ENCODE peak calls at places on chromosomes 11 and 22, in ten cellular contexts. T is ovary; B is right atrium auricular region; K is kidney; Z is prostate gland; Q is heart left ventricle; H is CD8-positive, alpha-beta T cell; S is suprapubic skin; V is A549; R is heart right ventricle. W is an unnamed sample.

GRCh38 chr11:6576471-6577373 is 26.7 kb downstream of the RRP8 start:
- DNase-seq in B (no peak), Q (no peak), V (no peak), S (no peak), T (peak), R (no peak), K (no peak), H (no peak), Z (no peak), W (no peak)

GRCh38 chr11:33701831-33702230 is 1.2 kb upstream of the C11orf91 start:
- DNase-seq in K (no peak), S (no peak), Z (no peak), B (no peak), T (no peak), V (peak), H (no peak), R (no peak), Q (peak), W (no peak)

GRCh38 chr22:20573830-20574615 is 66.6 kb downstream of the MED15 start:
- DNase-seq in H (no peak), S (no peak), B (no peak), Q (no peak), R (no peak), T (peak), V (no peak), K (no peak), Z (no peak), W (no peak)

GRCh38 chr22:42320463-42321416 is 50.3 kb upstream of the TCF20 start:
- DNase-seq in R (no peak), Z (no peak), V (no peak), K (no peak), T (no peak), B (no peak), H (no peak), S (no peak), Q (no peak), W (no peak)

GRCh38 chr22:20808844-20809243 is 34.9 kb downstream of the SERPIND1 start:
- DNase-seq in V (no peak), Z (no peak), K (no peak), H (no peak), Q (no peak), S (peak), B (no peak), R (no peak), T (no peak), W (no peak)

GRCh38 chr22:23718371-23719165 is 27.8 kb downstream of the RGL4 start:
- DNase-seq in K (no peak), R (no peak), V (peak), Q (no peak), T (no peak), H (no peak), B (no peak), Z (no peak), S (no peak), W (no peak)

GRCh38 chr11:8784936-8785335 is 102.3 kb downstream of the RPL27A start:
- DNase-seq in Z (no peak), H (no peak), B (no peak), R (no peak), V (no peak), S (no peak), Q (no peak), T (no peak), K (no peak), W (no peak)

GRCh38 chr11:8366316-8366715 is 102.6 kb upstream of the LMO1 start:
- DNase-seq in Q (no peak), T (no peak), B (no peak), H (no peak), K (no peak), Z (no peak), V (no peak), R (no peak), S (no peak), W (no peak)

GRCh38 chr22:39214006-39214382 is 30.8 kb downstream of the PDGFB start:
- DNase-seq in K (no peak), B (no peak), H (no peak), R (no peak), Q (no peak), S (peak), Z (no peak), V (no peak), T (no peak), W (no peak)

GRCh38 chr11:111954154-111954553 is 17.0 kb downstream of the DIXDC1 start:
- DNase-seq in V (no peak), Q (no peak), R (no peak), T (no peak), H (no peak), K (no peak), Z (no peak), B (peak), S (no peak), W (no peak)

GRCh38 chr11:48096588-48097525 is 116.5 kb downstream of the PTPRJ start:
- DNase-seq in K (no peak), T (no peak), S (no peak), R (no peak), H (no peak), Z (no peak), V (no peak), Q (no peak), B (peak), W (no peak)

GRCh38 chr22:46002757-46003270 is 25.9 kb upstream of the WNT7B start:
- DNase-seq in H (no peak), S (peak), Q (peak), B (no peak), T (no peak), V (no peak), Z (no peak), R (no peak), K (peak), W (peak)

GRCh38 chr22:44365196-44365802 is 52.5 kb upstream of the SHISAL1 start:
- DNase-seq in V (no peak), B (no peak), Q (peak), S (no peak), K (peak), H (no peak), T (peak), Z (no peak), R (peak), W (no peak)

GRCh38 chr11:46249103-46249942 is 28.1 kb upstream of the CREB3L1 start:
- DNase-seq in K (no peak), V (no peak), Q (no peak), S (no peak), Z (no peak), B (no peak), T (no peak), H (no peak), R (no peak), W (no peak)
- H3K27ac ChIP-seq in K (no peak), V (peak), Q (no peak), S (no peak), Z (no peak), B (no peak), T (no peak), H (no peak), R (no peak), W (no peak)

GRCh38 chr22:31871475-31871874 is 72.9 kb upstream of the YWHAH start:
- DNase-seq in R (no peak), B (no peak), V (no peak), H (no peak), Q (no peak), Z (no peak), T (no peak), K (no peak), S (no peak), W (no peak)

GRCh38 chr22:31874821-31875220 is 69.5 kb upstream of the YWHAH start:
- DNase-seq in S (no peak), V (no peak), Q (no peak), B (no peak), K (no peak), Z (no peak), H (no peak), R (no peak), T (no peak), W (no peak)

GRCh38 chr22:31867386-31868153 is 76.8 kb upstream of the YWHAH start:
- DNase-seq in H (no peak), Z (no peak), Q (no peak), K (no peak), R (no peak), B (no peak), T (no peak), V (no peak), S (no peak), W (no peak)

GRCh38 chr22:31872209-31872608 is 72.1 kb upstream of the YWHAH start:
- DNase-seq in Q (no peak), Z (no peak), T (no peak), S (no peak), R (no peak), B (no peak), K (no peak), V (peak), H (no peak), W (no peak)

DNA sequence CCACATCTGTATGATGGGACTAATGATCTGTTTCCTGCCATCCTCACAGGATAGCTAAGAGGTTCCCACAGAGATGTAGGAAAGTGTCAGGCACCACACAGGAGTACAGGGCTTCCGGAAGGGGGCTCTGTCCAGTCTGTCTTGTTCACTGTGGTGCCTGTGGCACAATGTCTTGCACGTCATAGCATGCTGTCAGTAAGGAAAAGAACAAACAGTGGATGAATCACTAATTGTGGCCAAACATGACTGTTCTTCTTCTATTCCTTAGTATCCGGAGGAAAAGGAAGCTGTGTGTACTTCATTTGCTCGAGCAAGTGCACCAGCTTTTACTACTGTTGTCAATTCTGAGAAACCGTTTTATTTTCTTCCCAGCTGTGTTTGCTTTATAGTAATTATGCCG is 73.4 kb upstream of the YWHAH start:
- DNase-seq in B (no peak), T (no peak), H (no peak), Q (no peak), K (no peak), R (no peak), V (peak), S (no peak), Z (peak), W (no peak)
- TF ChIP-seq CTCF in B (no peak), T (no peak), H (no peak), Q (no peak), K (no peak), R (no peak), V (peak), S (no peak), Z (no peak), W (no peak)

DNA sequence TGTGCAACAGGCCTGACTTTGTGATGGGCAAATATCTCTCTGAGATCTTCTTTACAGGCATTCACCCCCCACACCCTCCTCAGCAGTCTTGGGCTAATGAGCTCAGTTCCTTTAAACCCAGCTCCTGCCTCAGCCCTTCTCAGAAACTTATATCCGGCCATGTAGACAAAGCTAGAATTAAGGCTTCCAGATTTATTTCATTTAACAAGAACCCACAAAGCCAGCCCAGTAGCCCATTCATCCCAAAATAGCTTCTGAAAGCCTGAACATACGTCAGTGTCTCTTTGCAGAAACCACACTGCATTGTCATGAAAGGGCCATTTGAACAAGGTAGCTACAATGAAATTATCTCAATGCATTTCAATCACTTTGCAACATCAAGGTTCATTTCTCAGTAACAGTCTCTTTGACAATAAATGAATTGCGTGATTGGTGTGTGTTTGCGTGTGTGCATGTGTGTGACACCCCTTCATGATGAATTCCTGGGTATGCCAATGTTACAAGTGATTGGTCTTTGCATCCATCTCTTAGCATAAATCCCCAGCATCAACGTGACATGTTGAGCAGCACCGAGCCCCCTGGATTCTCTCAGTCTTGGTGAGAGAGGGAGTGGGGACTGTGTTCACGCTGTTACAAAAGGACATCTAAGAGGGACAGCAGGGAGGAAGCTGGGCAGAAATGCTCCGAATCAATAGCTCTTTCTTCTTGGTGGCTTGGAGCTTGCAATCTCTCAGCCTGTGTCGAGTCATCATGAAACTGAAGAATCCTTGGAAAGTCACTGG is 299.6 kb downstream of the KIRREL3 start:
- DNase-seq in B (no peak), Z (no peak), R (no peak), T (no peak), K (no peak), V (peak), Q (no peak), H (no peak), S (no peak), W (no peak)
- H3K27ac ChIP-seq in B (no peak), Z (no peak), R (no peak), T (no peak), K (no peak), V (peak), Q (no peak), H (no peak), S (no peak), W (no peak)

GRCh38 chr11:96187779-96188624 is 155.0 kb downstream of the MAML2 start:
- DNase-seq in T (peak), R (no peak), S (no peak), Q (peak), H (no peak), B (no peak), Z (no peak), V (peak), K (no peak), W (peak)

GRCh38 chr11:96186806-96187205 is 156.2 kb downstream of the MAML2 start:
- DNase-seq in V (no peak), S (no peak), K (no peak), R (no peak), B (no peak), Z (no peak), Q (no peak), H (no peak), T (no peak), W (no peak)

GRCh38 chr11:96191752-96192151 is 151.2 kb downstream of the MAML2 start:
- DNase-seq in V (no peak), R (no peak), S (no peak), Q (no peak), K (no peak), T (no peak), H (no peak), Z (no peak), B (no peak), W (no peak)

GRCh38 chr11:96189351-96189750 is 153.6 kb downstream of the MAML2 start:
- DNase-seq in S (no peak), Q (no peak), V (no peak), H (no peak), R (no peak), Z (no peak), B (no peak), T (no peak), K (no peak), W (no peak)

DNA sequence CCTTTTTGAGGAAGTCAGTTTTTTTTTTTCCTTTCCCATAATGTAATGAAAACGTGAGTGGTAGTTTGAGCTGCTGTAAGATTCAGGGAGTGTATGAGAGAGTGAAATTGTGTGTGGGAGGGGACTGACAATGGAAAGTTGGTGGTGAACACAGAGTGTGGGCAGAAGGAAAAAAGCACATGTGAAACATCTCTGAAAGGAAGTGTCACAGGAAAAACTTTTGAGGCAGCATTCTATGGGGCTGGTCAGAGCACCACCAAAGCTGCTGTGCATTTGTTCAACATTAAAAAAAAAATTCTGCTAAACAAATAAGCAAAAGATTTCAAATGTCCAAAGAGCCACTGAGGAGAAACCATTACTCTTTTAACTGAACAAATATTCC is 154.4 kb downstream of the MAML2 start:
- DNase-seq in V (no peak), S (no peak), Q (no peak), Z (no peak), K (no peak), R (no peak), T (no peak), H (no peak), B (no peak), W (no peak)
- TF ChIP-seq CTCF in V (no peak), S (no peak), Q (no peak), Z (no peak), K (no peak), R (no peak), T (no peak), H (no peak), B (no peak), W (no peak)

GRCh38 chr11:117073539-117073938 is 24.7 kb downstream of the SIK3 start:
- DNase-seq in B (no peak), H (no peak), V (no peak), S (no peak), Z (no peak), Q (no peak), K (no peak), R (no peak), T (no peak), W (no peak)

GRCh38 chr11:117072517-117073218 is 25.6 kb downstream of the SIK3 start:
- DNase-seq in S (no peak), V (peak), H (no peak), R (no peak), K (no peak), Z (no peak), T (no peak), B (no peak), Q (no peak), W (no peak)

GRCh38 chr11:117074122-117074521 is 24.1 kb downstream of the SIK3 start:
- DNase-seq in B (no peak), Z (no peak), S (no peak), T (no peak), H (no peak), Q (no peak), K (no peak), R (no peak), V (no peak), W (no peak)

GRCh38 chr11:117076941-117077659 is 21.1 kb downstream of the SIK3 start:
- DNase-seq in Z (no peak), K (no peak), H (no peak), T (no peak), B (no peak), V (no peak), Q (no peak), S (no peak), R (no peak), W (no peak)

GRCh38 chr11:117075186-117075585 is 23.0 kb downstream of the SIK3 start:
- DNase-seq in H (no peak), V (no peak), S (no peak), T (no peak), R (no peak), B (no peak), Z (no peak), Q (no peak), K (no peak), W (no peak)
- H3K27ac ChIP-seq in H (no peak), V (no peak), S (no peak), T (no peak), R (no peak), B (no peak), Z (no peak), Q (no peak), K (no peak), W (no peak)

GRCh38 chr11:107898270-107898669 is 30.0 kb upstream of the RAB39A start:
- DNase-seq in S (no peak), T (no peak), V (peak), Z (peak), R (no peak), Q (no peak), H (no peak), K (no peak), B (no peak), W (no peak)
- TF ChIP-seq CTCF in S (peak), T (no peak), V (peak), Z (peak), R (no peak), Q (peak), H (peak), K (peak), B (no peak), W (peak)

DNA sequence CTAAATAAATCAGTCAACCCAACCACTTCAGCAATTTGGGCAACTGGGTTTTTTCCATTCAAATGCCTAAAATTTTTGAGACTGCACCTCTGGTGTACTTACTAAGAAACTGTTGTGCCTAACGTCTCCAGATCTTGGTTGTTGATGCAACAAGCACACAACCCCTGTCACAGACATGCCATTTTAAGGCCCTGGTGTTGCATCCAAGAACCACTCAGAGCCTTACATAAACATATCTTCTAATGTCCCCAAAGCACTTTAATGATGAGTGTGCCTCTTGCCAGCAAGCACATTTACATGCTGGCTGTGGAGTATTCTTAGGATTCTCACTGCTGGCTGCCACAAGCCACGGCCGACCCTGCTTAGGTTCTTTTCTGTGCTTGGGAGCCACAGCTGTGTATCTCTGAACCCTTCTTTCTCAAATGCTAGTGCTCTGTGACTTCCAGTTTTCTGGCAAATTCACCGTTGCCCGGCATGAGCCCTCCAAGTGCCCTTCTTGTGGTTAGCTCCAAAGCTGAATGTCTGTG is 201.4 kb downstream of the ADAMTS15 start:
- DNase-seq in B (no peak), K (no peak), Q (no peak), T (no peak), Z (no peak), V (no peak), S (no peak), R (no peak), H (no peak), W (no peak)
- H3K27ac ChIP-seq in B (peak), K (no peak), Q (peak), T (no peak), Z (no peak), V (no peak), S (peak), R (peak), H (no peak), W (peak)

GRCh38 chr11:70577948-70578347 is 179.6 kb downstream of the CTTN start:
- DNase-seq in S (no peak), T (no peak), Z (no peak), H (no peak), Q (no peak), K (no peak), R (no peak), B (no peak), V (no peak), W (no peak)

GRCh38 chr11:70578371-70578770 is 180.0 kb downstream of the CTTN start:
- DNase-seq in B (no peak), Z (no peak), S (no peak), V (no peak), H (no peak), K (no peak), Q (no peak), T (no peak), R (no peak), W (no peak)

GRCh38 chr11:70580036-70580805 is 181.9 kb downstream of the CTTN start:
- DNase-seq in B (no peak), Q (no peak), R (no peak), T (no peak), Z (no peak), K (peak), V (no peak), S (no peak), H (no peak), W (peak)

GRCh38 chr11:70578831-70579230 is 180.5 kb downstream of the CTTN start:
- DNase-seq in Q (no peak), R (no peak), Z (no peak), S (no peak), K (no peak), H (no peak), V (no peak), T (no peak), B (no peak), W (peak)

GRCh38 chr11:70579376-70579955 is 181.1 kb downstream of the CTTN start:
- DNase-seq in H (no peak), K (no peak), S (no peak), Z (no peak), R (no peak), T (no peak), V (no peak), Q (no peak), B (no peak), W (peak)
- TF ChIP-seq CTCF in H (no peak), K (no peak), S (no peak), Z (no peak), R (no peak), T (no peak), V (no peak), Q (no peak), B (no peak), W (no peak)

GRCh38 chr11:116457336-116458007 is 315.3 kb downstream of the BUD13 start:
- DNase-seq in B (no peak), H (no peak), T (no peak), S (no peak), R (no peak), Z (no peak), K (no peak), Q (no peak), V (no peak), W (no peak)
- H3K27ac ChIP-seq in B (no peak), H (no peak), T (no peak), S (no peak), R (no peak), Z (no peak), K (no peak), Q (no peak), V (no peak), W (no peak)